ENCODE peak calls at places on chromosomes 4 and X, in ten cellular contexts. W, V, P, U, G, L, T, S, F and B are unnamed samples.

GRCh38 chr4:52588097-52588496 is 71.0 kb downstream of the USP46 start:
- DNase-seq in W (peak), V (peak), P (no peak), U (peak), G (no peak), L (peak), T (no peak), S (peak), F (peak), B (no peak)

GRCh38 chrX:9241427-9241826 is 207.5 kb upstream of the FAM9B start:
- DNase-seq in W (no peak), V (no peak), P (no peak), U (no peak), G (no peak), L (no peak), T (no peak), S (no peak), F (no peak), B (no peak)

GRCh38 chr4:72302981-72303704 is 265.9 kb downstream of the ADAMTS3 start:
- DNase-seq in W (peak), V (peak), P (peak), U (peak), G (no peak), L (peak), T (peak), S (peak), F (peak), B (no peak)

GRCh38 chr4:3497095-3497494 is 34.0 kb downstream of the DOK7 start:
- DNase-seq in W (no peak), V (no peak), P (no peak), U (no peak), G (no peak), L (no peak), T (no peak), S (no peak), F (no peak), B (no peak)

GRCh38 chr4:151097759-151098158 is 1.7 kb upstream of the RPS3A start:
- DNase-seq in W (no peak), V (no peak), P (no peak), U (no peak), G (no peak), L (no peak), T (no peak), S (no peak), F (no peak), B (no peak)

GRCh38 chr4:186805020-186805820 is 81.6 kb upstream of the FAT1 start:
- DNase-seq in W (no peak), V (peak), P (no peak), U (no peak), G (no peak), L (no peak), T (no peak), S (no peak), F (no peak), B (no peak)

GRCh38 chrX:115330498-115331138 is 41.1 kb downstream of the LUZP4 start:
- DNase-seq in W (peak), V (peak), P (no peak), U (peak), G (peak), L (peak), T (peak), S (peak), F (peak), B (no peak)

GRCh38 chr4:18441676-18442075 is 420.1 kb upstream of the LCORL start:
- DNase-seq in W (no peak), V (no peak), P (no peak), U (no peak), G (no peak), L (no peak), T (no peak), S (no peak), F (no peak), B (no peak)

GRCh38 chrX:153909980-153910360 is 5.5 kb downstream of the AVPR2 start:
- DNase-seq in W (no peak), V (no peak), P (no peak), U (no peak), G (no peak), L (no peak), T (no peak), S (no peak), F (no peak), B (no peak)

GRCh38 chrX:147910607-147911006 is 1.1 kb upstream of the FMR1 start:
- DNase-seq in W (no peak), V (no peak), P (no peak), U (no peak), G (no peak), L (no peak), T (no peak), S (no peak), F (no peak), B (no peak)

GRCh38 chr4:99447079-99447478 is 11.9 kb upstream of the ADH7 start:
- DNase-seq in W (peak), V (peak), P (no peak), U (peak), G (no peak), L (peak), T (peak), S (peak), F (peak), B (peak)

GRCh38 chr4:143538979-143539669 is 25.6 kb downstream of the SMARCA5 start:
- DNase-seq in W (no peak), V (no peak), P (no peak), U (no peak), G (no peak), L (no peak), T (no peak), S (no peak), F (no peak), B (no peak)

GRCh38 chrX:7147431-7147977 is at the start of gene STS:
- DNase-seq in W (no peak), V (peak), P (peak), U (peak), G (peak), L (peak), T (peak), S (no peak), F (peak), B (no peak)

GRCh38 chr4:56389558-56389957 is 2.3 kb upstream of the AASDH start:
- DNase-seq in W (no peak), V (no peak), P (no peak), U (no peak), G (no peak), L (no peak), T (no peak), S (no peak), F (no peak), B (no peak)

GRCh38 chr4:12118651-12119213 is 690.0 kb upstream of the HS3ST1 start:
- DNase-seq in W (peak), V (no peak), P (no peak), U (no peak), G (no peak), L (no peak), T (no peak), S (no peak), F (no peak), B (no peak)

GRCh38 chr4:70601422-70602039 is 9.5 kb downstream of the AMBN start:
- DNase-seq in W (peak), V (peak), P (peak), U (peak), G (no peak), L (peak), T (peak), S (peak), F (peak), B (peak)

GRCh38 chrX:9052081-9052480 is 18.2 kb upstream of the FAM9B start:
- DNase-seq in W (no peak), V (no peak), P (no peak), U (no peak), G (no peak), L (no peak), T (no peak), S (no peak), F (no peak), B (no peak)

GRCh38 chr4:61663310-61663709 is 463.2 kb downstream of the ADGRL3 start:
- DNase-seq in W (no peak), V (no peak), P (no peak), U (no peak), G (no peak), L (no peak), T (no peak), S (no peak), F (no peak), B (no peak)

GRCh38 chr4:151276787-151277557 is at the start of gene PRSS48:
- DNase-seq in W (peak), V (peak), P (no peak), U (peak), G (peak), L (peak), T (no peak), S (peak), F (peak), B (no peak)

GRCh38 chr4:119300388-119301131 is 21.4 kb downstream of the FABP2 start:
- DNase-seq in W (peak), V (peak), P (peak), U (peak), G (peak), L (peak), T (no peak), S (peak), F (peak), B (peak)

GRCh38 chrX:23118890-23119527 is 119.2 kb downstream of the DDX53 start:
- DNase-seq in W (no peak), V (no peak), P (no peak), U (no peak), G (no peak), L (no peak), T (no peak), S (no peak), F (peak), B (no peak)

GRCh38 chrX:136629084-136629750 is 18.7 kb upstream of the CD40LG start:
- DNase-seq in W (no peak), V (no peak), P (no peak), U (no peak), G (no peak), L (no peak), T (no peak), S (no peak), F (no peak), B (no peak)

GRCh38 chr4:152328595-152328994 is 207.3 kb downstream of the FBXW7 start:
- DNase-seq in W (peak), V (no peak), P (no peak), U (no peak), G (no peak), L (no peak), T (no peak), S (peak), F (no peak), B (peak)

GRCh38 chr4:117949621-117950020 is 84.7 kb upstream of the NDST3 start:
- DNase-seq in W (no peak), V (no peak), P (no peak), U (no peak), G (no peak), L (no peak), T (no peak), S (no peak), F (no peak), B (no peak)

GRCh38 chrX:119984652-119985051 is 41.1 kb upstream of the NKAP start:
- DNase-seq in W (no peak), V (no peak), P (no peak), U (no peak), G (no peak), L (no peak), T (peak), S (no peak), F (no peak), B (no peak)

GRCh38 chr4:40939826-40940225 is 190.1 kb downstream of the NSUN7 start:
- DNase-seq in W (peak), V (no peak), P (no peak), U (no peak), G (no peak), L (no peak), T (no peak), S (no peak), F (no peak), B (no peak)

GRCh38 chr4:89468632-89469031 is 161.0 kb upstream of the GPRIN3 start:
- DNase-seq in W (peak), V (no peak), P (no peak), U (no peak), G (no peak), L (no peak), T (no peak), S (no peak), F (no peak), B (no peak)

GRCh38 chr4:13654158-13654797 is 26.8 kb upstream of the BOD1L1 start:
- DNase-seq in W (peak), V (peak), P (peak), U (peak), G (peak), L (peak), T (peak), S (peak), F (peak), B (peak)

GRCh38 chr4:151555151-151555945 is 146.4 kb downstream of the FHIP1A start:
- DNase-seq in W (no peak), V (no peak), P (no peak), U (no peak), G (no peak), L (no peak), T (no peak), S (no peak), F (no peak), B (no peak)

GRCh38 chr4:2792711-2793577 is at the start of gene SH3BP2:
- DNase-seq in W (peak), V (peak), P (no peak), U (peak), G (peak), L (peak), T (no peak), S (peak), F (peak), B (no peak)

GRCh38 chr4:153521995-153522799 is 56.0 kb downstream of the TMEM131L start:
- DNase-seq in W (no peak), V (no peak), P (peak), U (no peak), G (no peak), L (no peak), T (no peak), S (no peak), F (peak), B (no peak)

GRCh38 chr4:80182237-80182866 is 15.0 kb upstream of the PRDM8 start:
- DNase-seq in W (no peak), V (no peak), P (no peak), U (no peak), G (peak), L (no peak), T (peak), S (peak), F (no peak), B (no peak)

GRCh38 chrX:394830-395229 is 8.1 kb upstream of the PPP2R3B start:
- DNase-seq in W (no peak), V (no peak), P (no peak), U (no peak), G (no peak), L (no peak), T (no peak), S (no peak), F (no peak), B (no peak)

GRCh38 chrX:150198776-150199175 is 164.3 kb upstream of the MAMLD1 start:
- DNase-seq in W (no peak), V (no peak), P (no peak), U (no peak), G (no peak), L (no peak), T (no peak), S (peak), F (no peak), B (no peak)

GRCh38 chr4:117983541-117984451 is 50.5 kb upstream of the NDST3 start:
- DNase-seq in W (no peak), V (no peak), P (no peak), U (peak), G (no peak), L (peak), T (no peak), S (no peak), F (no peak), B (no peak)

GRCh38 chr4:187993827-187994226 is 1.7 kb upstream of the ZFP42 start:
- DNase-seq in W (peak), V (peak), P (no peak), U (peak), G (no peak), L (no peak), T (no peak), S (no peak), F (peak), B (no peak)

GRCh38 chrX:148960060-148960459 is 459.6 kb downstream of the AFF2 start:
- DNase-seq in W (peak), V (no peak), P (no peak), U (no peak), G (no peak), L (peak), T (no peak), S (no peak), F (no peak), B (no peak)